ENCODE peak calls at places on chromosomes 13 and 19, in nine cellular contexts. N, W, H, R, O, C, Q, E and V are unnamed samples.

GRCh38 chr19:18390075-18390909 is 4.3 kb downstream of the GDF15 start:
- DNase-seq in H (no peak), R (no peak), Q (no peak), C (peak; percentile 73), N (no peak), E (no peak), W (no peak), O (no peak), V (no peak)

GRCh38 chr13:113393226-113393571 is 29.3 kb upstream of the GRTP1 start:
- DNase-seq in R (no peak), H (no peak), W (no peak), E (no peak), C (no peak), Q (no peak), N (no peak), O (no peak), V (no peak)

GRCh38 chr19:42193294-42193693 is 24.2 kb downstream of the DEDD2 start:
- DNase-seq in E (no peak), Q (no peak), R (no peak), W (no peak), H (no peak), C (no peak), O (no peak), N (no peak), V (no peak)

GRCh38 chr13:76917096-76917495 is 30.9 kb upstream of the KCTD12 start:
- DNase-seq in R (no peak), H (no peak), O (no peak), N (no peak), W (no peak), Q (no peak), E (no peak), C (no peak), V (no peak)

GRCh38 chr19:12163841-12164240 is 945 bp downstream of the ZNF136 start:
- DNase-seq in N (no peak), E (no peak), C (peak; percentile 0), O (peak; percentile 19), R (no peak), W (no peak), Q (no peak), H (no peak), V (no peak)

GRCh38 chr19:10431254-10431942 is 11.1 kb downstream of the PDE4A start:
- DNase-seq in N (no peak), H (no peak), W (no peak), Q (no peak), C (peak; percentile 16), O (no peak), R (no peak), E (no peak), V (no peak)

GRCh38 chr19:47107953-47108746 is 5.4 kb downstream of the ZC3H4 start:
- DNase-seq in O (no peak), H (peak; percentile 44), Q (no peak), N (no peak), R (no peak), C (no peak), E (no peak), W (no peak), V (no peak)

GRCh38 chr13:30881931-30882899 is 23.9 kb upstream of the MEDAG start:
- DNase-seq in R (no peak), N (no peak), C (no peak), W (no peak), Q (no peak), O (no peak), E (no peak), H (no peak), V (no peak)

GRCh38 chr19:38666662-38667448 is 19.4 kb downstream of the ACTN4 start:
- DNase-seq in N (no peak), H (no peak), O (peak; percentile 79), W (peak; percentile 58), C (no peak), Q (peak; percentile 74), E (no peak), R (no peak), V (peak; percentile 62)

GRCh38 chr13:109058071-109058470 is 428.7 kb downstream of the MYO16 start:
- DNase-seq in H (no peak), N (no peak), Q (no peak), O (no peak), R (no peak), W (no peak), C (no peak), E (no peak), V (no peak)

GRCh38 chr13:30431269-30431950 is 9.1 kb downstream of the UBE2L5 start:
- DNase-seq in O (peak; percentile 46), R (no peak), Q (no peak), E (no peak), H (no peak), C (peak; percentile 75), N (no peak), W (no peak), V (no peak)

GRCh38 chr19:37251308-37252229 is 33.6 kb downstream of the ZNF383 start:
- DNase-seq in N (peak; percentile 98), H (peak; percentile 20), W (peak; percentile 6), R (peak; percentile 94), O (no peak), C (no peak), E (peak; percentile 89), Q (peak; percentile 69), V (peak; percentile 53)

GRCh38 chr13:93397619-93398018 is 171.0 kb downstream of the GPC6 start:
- DNase-seq in R (no peak), W (no peak), Q (no peak), N (no peak), H (no peak), C (no peak), E (no peak), O (no peak), V (no peak)

GRCh38 chr13:68692049-68692448 is 1415.6 kb upstream of the ATXN8OS start:
- DNase-seq in W (no peak), H (no peak), C (no peak), O (no peak), N (no peak), E (no peak), Q (no peak), R (no peak), V (no peak)

GRCh38 chr19:13055213-13056051 is 47.2 kb downstream of the LYL1 start:
- DNase-seq in C (peak; percentile 82), W (no peak), H (no peak), R (peak; percentile 46), E (peak; percentile 76), Q (peak; percentile 91), N (no peak), O (peak; percentile 89), V (no peak)

GRCh38 chr13:41649659-41650058 is 192.3 kb downstream of the RGCC start:
- DNase-seq in R (no peak), H (no peak), W (no peak), E (no peak), O (no peak), Q (no peak), N (no peak), C (peak; percentile 2), V (no peak)

GRCh38 chr19:16638666-16639065 is 10.7 kb upstream of the MED26 start:
- DNase-seq in R (no peak), N (no peak), E (no peak), W (no peak), Q (no peak), O (no peak), C (no peak), H (no peak), V (no peak)

GRCh38 chr13:109145631-109146030 is 516.2 kb downstream of the MYO16 start:
- DNase-seq in Q (no peak), W (peak; percentile 69), H (no peak), C (peak; percentile 56), N (peak; percentile 52), R (no peak), E (no peak), O (peak; percentile 81), V (peak; percentile 45)

GRCh38 chr13:48961379-48961778 is 14.3 kb upstream of the FNDC3A start:
- DNase-seq in H (no peak), C (no peak), Q (no peak), N (no peak), E (no peak), O (no peak), W (no peak), R (no peak), V (no peak)

GRCh38 chr13:59746291-59746962 is 417.3 kb downstream of the DIAPH3 start:
- DNase-seq in Q (no peak), W (no peak), C (no peak), H (no peak), N (no peak), R (no peak), E (peak; percentile 23), O (no peak), V (no peak)

GRCh38 chr19:34104099-34104498 is 68.2 kb upstream of the LSM14A start:
- DNase-seq in E (no peak), W (no peak), N (no peak), H (no peak), R (no peak), Q (no peak), C (no peak), O (no peak), V (no peak)

GRCh38 chr13:60267498-60268202 is 103.9 kb upstream of the DIAPH3 start:
- DNase-seq in N (peak; percentile 51), H (no peak), R (no peak), E (no peak), Q (no peak), W (no peak), O (peak; percentile 53), C (peak; percentile 52), V (no peak)

GRCh38 chr19:41626877-41627276 is at the start of gene CEACAM4:
- DNase-seq in E (no peak), Q (no peak), O (no peak), W (no peak), R (no peak), C (no peak), H (no peak), N (no peak), V (no peak)

GRCh38 chr13:103839460-103839859 is 773.2 kb upstream of the SLC10A2 start:
- DNase-seq in C (no peak), N (no peak), R (no peak), O (no peak), E (no peak), Q (no peak), H (no peak), W (no peak), V (no peak)

GRCh38 chr19:12156254-12157058 is at the start of gene ZNF625:
- DNase-seq in O (peak; percentile 92), H (peak; percentile 85), E (peak; percentile 24), Q (peak; percentile 91), N (peak; percentile 67), C (no peak), R (peak; percentile 92), W (peak; percentile 69), V (peak; percentile 72)

GRCh38 chr19:369256-369655 is 24.7 kb upstream of the MIER2 start:
- DNase-seq in E (no peak), H (no peak), O (no peak), W (no peak), N (no peak), C (no peak), Q (no peak), R (no peak), V (no peak)

GRCh38 chr13:106533940-106534843 is 1.3 kb downstream of the EFNB2 start:
- DNase-seq in E (no peak), H (no peak), N (peak; percentile 55), C (peak; percentile 61), W (no peak), Q (no peak), R (no peak), O (peak; percentile 64), V (no peak)

GRCh38 chr13:94328336-94329041 is 151.0 kb downstream of the DCT start:
- DNase-seq in Q (no peak), E (no peak), O (no peak), W (no peak), N (no peak), C (no peak), H (no peak), R (no peak), V (no peak)

GRCh38 chr13:114049626-114050101 is 75.8 kb upstream of the C13orf46 start:
- DNase-seq in Q (no peak), C (no peak), W (no peak), O (no peak), N (no peak), E (no peak), H (no peak), R (no peak), V (no peak)

GRCh38 chr13:97165527-97166425 is 56.4 kb upstream of the MBNL2 start:
- DNase-seq in W (no peak), O (peak; percentile 25), N (peak; percentile 64), E (no peak), R (no peak), H (no peak), Q (no peak), C (no peak), V (no peak)

GRCh38 chr19:46951236-46951986 is 68.2 kb upstream of the NPAS1 start:
- DNase-seq in R (peak; percentile 21), H (no peak), O (peak; percentile 84), N (no peak), C (peak; percentile 74), E (no peak), Q (no peak), W (no peak), V (no peak)